ENCODE peak calls at places on chromosomes 16 and 17, in ten cellular contexts. One of them, this sample, is unnamed.

GRCh38 chr17:78013683-78014467 is 55.4 kb downstream of the TNRC6C start:
- DNase-seq in foreskin fibroblast: peak; percentile 88
- DNase-seq in ovary: peak; percentile 64
- DNase-seq in IMR-90: peak; percentile 77
- DNase-seq in adrenal gland: peak; percentile 54
- DNase-seq in right cardiac atrium: no peak
- DNase-seq in colonic mucosa: peak; percentile 69
- DNase-seq in MM.1S: peak; percentile 69
- DNase-seq in mesendoderm: peak; percentile 77
- DNase-seq in cardiac fibroblast: peak; percentile 91
- DNase-seq in this sample: no peak

GRCh38 chr17:36736201-36737156 is 135.1 kb downstream of the MRM1 start:
- DNase-seq in foreskin fibroblast: no peak
- DNase-seq in ovary: no peak
- DNase-seq in IMR-90: no peak
- DNase-seq in adrenal gland: no peak
- DNase-seq in right cardiac atrium: no peak
- DNase-seq in colonic mucosa: no peak
- DNase-seq in MM.1S: no peak
- DNase-seq in mesendoderm: no peak
- DNase-seq in cardiac fibroblast: no peak
- DNase-seq in this sample: no peak

GRCh38 chr17:60229189-60229802 is 79.5 kb downstream of the CA4 start:
- DNase-seq in foreskin fibroblast: peak; percentile 71
- DNase-seq in ovary: no peak
- DNase-seq in IMR-90: peak; percentile 63
- DNase-seq in adrenal gland: no peak
- DNase-seq in right cardiac atrium: no peak
- DNase-seq in colonic mucosa: no peak
- DNase-seq in MM.1S: peak; percentile 32
- DNase-seq in mesendoderm: peak; percentile 7
- DNase-seq in cardiac fibroblast: no peak
- DNase-seq in this sample: no peak

GRCh38 chr16:75957870-75958269 is 231.6 kb upstream of the CPHXL start:
- DNase-seq in foreskin fibroblast: no peak
- DNase-seq in ovary: no peak
- DNase-seq in IMR-90: no peak
- DNase-seq in adrenal gland: no peak
- DNase-seq in right cardiac atrium: no peak
- DNase-seq in colonic mucosa: no peak
- DNase-seq in MM.1S: no peak
- DNase-seq in mesendoderm: no peak
- DNase-seq in cardiac fibroblast: no peak
- DNase-seq in this sample: no peak

GRCh38 chr17:40958086-40958953 is 8.4 kb downstream of the KRT39 start:
- DNase-seq in foreskin fibroblast: no peak
- DNase-seq in ovary: no peak
- DNase-seq in IMR-90: no peak
- DNase-seq in adrenal gland: no peak
- DNase-seq in right cardiac atrium: no peak
- DNase-seq in colonic mucosa: peak; percentile 30
- DNase-seq in MM.1S: no peak
- DNase-seq in mesendoderm: peak; percentile 33
- DNase-seq in cardiac fibroblast: no peak
- DNase-seq in this sample: no peak

GRCh38 chr17:57541472-57542394 is 203.4 kb downstream of the CCDC182 start:
- DNase-seq in foreskin fibroblast: no peak
- DNase-seq in ovary: no peak
- DNase-seq in IMR-90: peak; percentile 50
- DNase-seq in adrenal gland: peak; percentile 95
- DNase-seq in right cardiac atrium: peak; percentile 84
- DNase-seq in colonic mucosa: no peak
- DNase-seq in MM.1S: no peak
- DNase-seq in mesendoderm: no peak
- DNase-seq in cardiac fibroblast: peak; percentile 91
- DNase-seq in this sample: no peak

GRCh38 chr17:3710951-3711383 is 12.7 kb upstream of the HASPIN start:
- DNase-seq in foreskin fibroblast: peak; percentile 54
- DNase-seq in ovary: no peak
- DNase-seq in IMR-90: peak; percentile 71
- DNase-seq in adrenal gland: no peak
- DNase-seq in right cardiac atrium: no peak
- DNase-seq in colonic mucosa: no peak
- DNase-seq in MM.1S: peak; percentile 96
- DNase-seq in mesendoderm: peak; percentile 58
- DNase-seq in cardiac fibroblast: peak; percentile 61
- DNase-seq in this sample: peak; percentile 88

GRCh38 chr16:83992624-83993023 is 24.6 kb downstream of the NECAB2 start:
- DNase-seq in foreskin fibroblast: peak; percentile 78
- DNase-seq in ovary: no peak
- DNase-seq in IMR-90: peak; percentile 71
- DNase-seq in adrenal gland: peak; percentile 56
- DNase-seq in right cardiac atrium: peak; percentile 33
- DNase-seq in colonic mucosa: no peak
- DNase-seq in MM.1S: no peak
- DNase-seq in mesendoderm: no peak
- DNase-seq in cardiac fibroblast: peak; percentile 81
- DNase-seq in this sample: no peak

GRCh38 chr17:1979182-1979980 is 45.8 kb downstream of the RTN4RL1 start:
- DNase-seq in foreskin fibroblast: no peak
- DNase-seq in ovary: no peak
- DNase-seq in IMR-90: no peak
- DNase-seq in adrenal gland: peak; percentile 56
- DNase-seq in right cardiac atrium: no peak
- DNase-seq in colonic mucosa: no peak
- DNase-seq in MM.1S: no peak
- DNase-seq in mesendoderm: no peak
- DNase-seq in cardiac fibroblast: no peak
- DNase-seq in this sample: no peak

GRCh38 chr17:44747566-44747965 is 11.2 kb upstream of the ADAM11 start:
- DNase-seq in foreskin fibroblast: no peak
- DNase-seq in ovary: no peak
- DNase-seq in IMR-90: no peak
- DNase-seq in adrenal gland: no peak
- DNase-seq in right cardiac atrium: no peak
- DNase-seq in colonic mucosa: no peak
- DNase-seq in MM.1S: no peak
- DNase-seq in mesendoderm: no peak
- DNase-seq in cardiac fibroblast: no peak
- DNase-seq in this sample: no peak

GRCh38 chr17:83096401-83097220 is 17.2 kb downstream of the METRNL start:
- DNase-seq in foreskin fibroblast: peak; percentile 14
- DNase-seq in ovary: no peak
- DNase-seq in IMR-90: no peak
- DNase-seq in adrenal gland: no peak
- DNase-seq in right cardiac atrium: no peak
- DNase-seq in colonic mucosa: peak; percentile 66
- DNase-seq in MM.1S: no peak
- DNase-seq in mesendoderm: no peak
- DNase-seq in cardiac fibroblast: no peak
- DNase-seq in this sample: no peak

GRCh38 chr16:66115373-66115772 is 251.1 kb upstream of the CDH5 start:
- DNase-seq in foreskin fibroblast: no peak
- DNase-seq in ovary: no peak
- DNase-seq in IMR-90: no peak
- DNase-seq in adrenal gland: no peak
- DNase-seq in right cardiac atrium: no peak
- DNase-seq in colonic mucosa: no peak
- DNase-seq in MM.1S: no peak
- DNase-seq in mesendoderm: peak; percentile 56
- DNase-seq in cardiac fibroblast: no peak
- DNase-seq in this sample: no peak

GRCh38 chr16:66116163-66116792 is 250.2 kb upstream of the CDH5 start:
- DNase-seq in foreskin fibroblast: peak; percentile 48
- DNase-seq in ovary: no peak
- DNase-seq in IMR-90: peak; percentile 69
- DNase-seq in adrenal gland: no peak
- DNase-seq in right cardiac atrium: no peak
- DNase-seq in colonic mucosa: no peak
- DNase-seq in MM.1S: no peak
- DNase-seq in mesendoderm: no peak
- DNase-seq in cardiac fibroblast: peak; percentile 39
- DNase-seq in this sample: no peak

GRCh38 chr16:66121466-66121865 is 245.0 kb upstream of the CDH5 start:
- DNase-seq in foreskin fibroblast: no peak
- DNase-seq in ovary: no peak
- DNase-seq in IMR-90: peak; percentile 13
- DNase-seq in adrenal gland: no peak
- DNase-seq in right cardiac atrium: no peak
- DNase-seq in colonic mucosa: no peak
- DNase-seq in MM.1S: no peak
- DNase-seq in mesendoderm: no peak
- DNase-seq in cardiac fibroblast: no peak
- DNase-seq in this sample: no peak

DNA sequence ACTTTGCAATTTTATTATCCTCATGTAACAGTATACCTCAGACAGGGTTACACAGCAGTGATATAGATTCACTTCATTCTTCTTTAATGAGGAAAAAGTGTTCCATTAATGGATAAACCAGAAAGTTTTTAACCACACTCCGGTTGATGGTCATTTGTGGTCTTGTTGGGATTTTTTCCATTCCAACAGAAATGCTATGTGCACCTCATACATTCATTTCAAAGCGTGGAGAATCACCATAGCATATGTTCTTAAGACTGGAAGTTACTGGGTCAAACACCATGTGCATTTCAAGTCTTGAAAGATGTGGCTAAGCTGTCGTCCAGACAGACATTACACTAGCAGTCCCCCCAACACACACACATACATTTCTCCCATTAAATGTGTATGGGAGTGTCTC is 245.8 kb upstream of the CDH5 start:
- DNase-seq in foreskin fibroblast: no peak
- DNase-seq in ovary: no peak
- DNase-seq in IMR-90: peak; percentile 41
- DNase-seq in adrenal gland: no peak
- DNase-seq in right cardiac atrium: no peak
- DNase-seq in colonic mucosa: no peak
- DNase-seq in MM.1S: no peak
- DNase-seq in mesendoderm: no peak
- DNase-seq in cardiac fibroblast: no peak
- DNase-seq in this sample: no peak
- H3K4me3 ChIP-seq in foreskin fibroblast: no peak overlapping the region
- H3K4me3 ChIP-seq in ovary: no peak overlapping the region
- H3K4me3 ChIP-seq in IMR-90: no peak overlapping the region
- H3K4me3 ChIP-seq in adrenal gland: no peak overlapping the region
- H3K4me3 ChIP-seq in right cardiac atrium: no peak overlapping the region
- H3K4me3 ChIP-seq in colonic mucosa: no peak overlapping the region
- H3K4me3 ChIP-seq in MM.1S: no peak overlapping the region
- H3K4me3 ChIP-seq in mesendoderm: no peak overlapping the region
- H3K4me3 ChIP-seq in cardiac fibroblast: no peak overlapping the region
- H3K4me3 ChIP-seq in this sample: no peak overlapping the region

GRCh38 chr16:89873822-89874689 is 664 bp downstream of the TCF25 start:
- DNase-seq in foreskin fibroblast: peak; percentile 98
- DNase-seq in ovary: peak; percentile 97
- DNase-seq in IMR-90: peak; percentile 95
- DNase-seq in adrenal gland: peak; percentile 98
- DNase-seq in right cardiac atrium: peak; percentile 97
- DNase-seq in colonic mucosa: peak; percentile 97
- DNase-seq in MM.1S: peak; percentile 82
- DNase-seq in mesendoderm: peak; percentile 96
- DNase-seq in cardiac fibroblast: peak; percentile 99
- DNase-seq in this sample: peak; percentile 97
- H3K4me3 ChIP-seq in foreskin fibroblast: peak overlapping the region; percentile 90
- H3K4me3 ChIP-seq in ovary: peak overlapping the region; percentile 99
- H3K4me3 ChIP-seq in IMR-90: peak overlapping the region; percentile 96
- H3K4me3 ChIP-seq in adrenal gland: peak overlapping the region; percentile 94
- H3K4me3 ChIP-seq in right cardiac atrium: peak overlapping the region; percentile 97
- H3K4me3 ChIP-seq in colonic mucosa: peak overlapping the region; percentile 66
- H3K4me3 ChIP-seq in MM.1S: peak overlapping the region; percentile 75
- H3K4me3 ChIP-seq in mesendoderm: peak overlapping the region; percentile 91
- H3K4me3 ChIP-seq in cardiac fibroblast: peak overlapping the region; percentile 85
- H3K4me3 ChIP-seq in this sample: peak overlapping the region; percentile 78

GRCh38 chr16:56623637-56624036 is 1.9 kb upstream of the MT1E start:
- DNase-seq in foreskin fibroblast: no peak
- DNase-seq in ovary: no peak
- DNase-seq in IMR-90: no peak
- DNase-seq in adrenal gland: no peak
- DNase-seq in right cardiac atrium: no peak
- DNase-seq in colonic mucosa: no peak
- DNase-seq in MM.1S: no peak
- DNase-seq in mesendoderm: no peak
- DNase-seq in cardiac fibroblast: no peak
- DNase-seq in this sample: no peak

GRCh38 chr16:56628486-56629035 is 3.0 kb downstream of the MT1E start:
- DNase-seq in foreskin fibroblast: peak; percentile 62
- DNase-seq in ovary: peak; percentile 22
- DNase-seq in IMR-90: no peak
- DNase-seq in adrenal gland: no peak
- DNase-seq in right cardiac atrium: no peak
- DNase-seq in colonic mucosa: no peak
- DNase-seq in MM.1S: no peak
- DNase-seq in mesendoderm: no peak
- DNase-seq in cardiac fibroblast: no peak
- DNase-seq in this sample: no peak

GRCh38 chr16:56625943-56626654 is 518 bp downstream of the MT1E start:
- DNase-seq in foreskin fibroblast: peak; percentile 74
- DNase-seq in ovary: peak; percentile 84
- DNase-seq in IMR-90: peak; percentile 86
- DNase-seq in adrenal gland: peak; percentile 92
- DNase-seq in right cardiac atrium: peak; percentile 83
- DNase-seq in colonic mucosa: peak; percentile 66
- DNase-seq in MM.1S: no peak
- DNase-seq in mesendoderm: no peak
- DNase-seq in cardiac fibroblast: peak; percentile 87
- DNase-seq in this sample: no peak

GRCh38 chr16:56626685-56627084 is 1.1 kb downstream of the MT1E start:
- DNase-seq in foreskin fibroblast: no peak
- DNase-seq in ovary: peak; percentile 21
- DNase-seq in IMR-90: no peak
- DNase-seq in adrenal gland: peak; percentile 38
- DNase-seq in right cardiac atrium: no peak
- DNase-seq in colonic mucosa: no peak
- DNase-seq in MM.1S: no peak
- DNase-seq in mesendoderm: no peak
- DNase-seq in cardiac fibroblast: no peak
- DNase-seq in this sample: no peak

GRCh38 chr16:56625140-56625942 is at the start of gene MT1E:
- DNase-seq in foreskin fibroblast: peak; percentile 96
- DNase-seq in ovary: peak; percentile 79
- DNase-seq in IMR-90: peak; percentile 76
- DNase-seq in adrenal gland: peak; percentile 91
- DNase-seq in right cardiac atrium: peak; percentile 86
- DNase-seq in colonic mucosa: peak; percentile 76
- DNase-seq in MM.1S: no peak
- DNase-seq in mesendoderm: peak; percentile 70
- DNase-seq in cardiac fibroblast: peak; percentile 84
- DNase-seq in this sample: no peak
- H3K4me3 ChIP-seq in foreskin fibroblast: peak within 1 kb of the TSS; percentile 69
- H3K4me3 ChIP-seq in ovary: peak within 1 kb of the TSS; percentile 73
- H3K4me3 ChIP-seq in IMR-90: peak within 1 kb of the TSS; percentile 51
- H3K4me3 ChIP-seq in adrenal gland: peak within 1 kb of the TSS; percentile 68
- H3K4me3 ChIP-seq in right cardiac atrium: peak within 1 kb of the TSS; percentile 34
- H3K4me3 ChIP-seq in colonic mucosa: peak within 1 kb of the TSS; percentile 79
- H3K4me3 ChIP-seq in MM.1S: no peak within 1 kb of the TSS
- H3K4me3 ChIP-seq in mesendoderm: no peak within 1 kb of the TSS
- H3K4me3 ChIP-seq in cardiac fibroblast: peak within 1 kb of the TSS; percentile 67
- H3K4me3 ChIP-seq in this sample: peak within 1 kb of the TSS; percentile 59

DNA sequence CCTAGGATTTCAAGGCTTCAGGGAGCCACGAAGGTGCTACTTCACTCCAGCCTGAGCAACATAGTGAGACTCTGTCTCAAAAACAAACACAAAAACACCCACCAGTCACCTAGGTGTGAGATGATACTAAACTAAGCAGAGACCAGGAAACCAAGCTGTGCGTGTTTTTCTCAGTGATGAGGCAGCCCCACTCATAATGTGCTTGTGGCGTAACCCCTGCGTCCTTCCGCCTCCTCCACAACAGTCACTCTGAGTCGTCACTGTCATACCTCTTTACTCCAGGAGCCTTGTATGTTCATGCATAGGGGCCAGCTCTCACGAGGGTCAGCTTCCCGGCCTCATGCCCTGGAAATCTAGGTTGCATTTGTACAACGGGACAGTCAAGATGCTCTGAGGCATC is 31.1 kb upstream of the SLC47A1 start:
- DNase-seq in foreskin fibroblast: no peak
- DNase-seq in ovary: no peak
- DNase-seq in IMR-90: no peak
- DNase-seq in adrenal gland: no peak
- DNase-seq in right cardiac atrium: no peak
- DNase-seq in colonic mucosa: no peak
- DNase-seq in MM.1S: no peak
- DNase-seq in mesendoderm: no peak
- DNase-seq in cardiac fibroblast: no peak
- DNase-seq in this sample: no peak
- H3K4me3 ChIP-seq in foreskin fibroblast: no peak overlapping the region
- H3K4me3 ChIP-seq in ovary: no peak overlapping the region
- H3K4me3 ChIP-seq in IMR-90: no peak overlapping the region
- H3K4me3 ChIP-seq in adrenal gland: no peak overlapping the region
- H3K4me3 ChIP-seq in right cardiac atrium: no peak overlapping the region
- H3K4me3 ChIP-seq in colonic mucosa: no peak overlapping the region
- H3K4me3 ChIP-seq in MM.1S: no peak overlapping the region
- H3K4me3 ChIP-seq in mesendoderm: no peak overlapping the region
- H3K4me3 ChIP-seq in cardiac fibroblast: no peak overlapping the region
- H3K4me3 ChIP-seq in this sample: no peak overlapping the region

This sample was measured in GM06990.